ENCODE peak calls at places on chromosome 7, in eight cellular contexts. Y is IMR-90, J is neural progenitor cell, V is foreskin fibroblast, Q is HL-60, U is stomach, E is thyroid gland, T is brain microvascular endothelial cell. G is an unnamed sample.

GRCh38 chr7:36280840-36281812 is 108.5 kb upstream of the ANLN start:
- DNase-seq in E (no peak), Q (peak), Y (peak), U (peak), J (peak), V (peak), T (peak), G (no peak)

GRCh38 chr7:17369686-17370426 is 71.4 kb downstream of the AHR start:
- DNase-seq in U (no peak), E (no peak), T (peak), Y (peak), Q (peak), V (peak), J (no peak), G (no peak)

GRCh38 chr7:149872419-149873073 is 1.2 kb upstream of the ATP6V0E2 start:
- DNase-seq in U (peak), V (peak), Y (peak), Q (peak), T (peak), J (peak), E (peak), G (no peak)

GRCh38 chr7:22932896-22933295 is 81.0 kb downstream of the HYCC1 start:
- DNase-seq in V (no peak), T (no peak), J (no peak), E (no peak), U (no peak), Q (no peak), Y (no peak), G (no peak)

GRCh38 chr7:105876964-105877601 is 684 bp upstream of the ATXN7L1 start:
- DNase-seq in E (peak), V (peak), U (peak), T (peak), J (peak), Y (peak), Q (no peak), G (no peak)

GRCh38 chr7:72435366-72435765 is 23.2 kb upstream of the CALN1 start:
- DNase-seq in U (no peak), E (no peak), T (no peak), Q (no peak), V (no peak), J (no peak), Y (no peak), G (no peak)

GRCh38 chr7:108585843-108586242 is 16.2 kb downstream of the DNAJB9 start:
- DNase-seq in V (no peak), Q (no peak), U (no peak), Y (no peak), E (no peak), T (no peak), J (no peak), G (no peak)

GRCh38 chr7:137086896-137087295 is 218.4 kb downstream of the CHRM2 start:
- DNase-seq in T (no peak), Q (no peak), V (no peak), U (no peak), J (no peak), Y (no peak), E (no peak), G (no peak)

DNA sequence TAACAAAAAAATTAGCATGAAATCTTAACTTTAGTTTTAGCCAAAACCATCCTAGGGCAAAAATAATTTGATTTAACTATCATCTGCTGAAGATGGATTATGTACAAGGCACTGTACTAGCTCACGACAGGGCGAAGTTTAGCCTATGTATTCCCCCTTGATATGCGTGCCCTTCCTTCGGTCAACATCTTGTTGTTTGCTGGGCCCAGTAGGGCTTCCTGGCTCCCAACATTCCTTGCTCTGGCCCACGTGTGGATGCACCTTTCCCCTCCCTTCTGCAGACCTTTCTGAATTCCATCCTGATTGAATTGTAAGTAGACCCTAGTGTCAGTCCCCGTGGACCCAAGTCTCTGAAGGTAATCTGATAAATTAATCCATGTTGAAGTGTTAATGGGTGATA is 212.0 kb downstream of the RELN start:
- DNase-seq in Y (no peak), T (no peak), Q (no peak), E (no peak), V (no peak), U (no peak), J (no peak), G (no peak)
- TF ChIP-seq CTCF in Y (no peak), T (no peak), Q (no peak), E (no peak), V (no peak), U (no peak), J (no peak), G (no peak)

DNA sequence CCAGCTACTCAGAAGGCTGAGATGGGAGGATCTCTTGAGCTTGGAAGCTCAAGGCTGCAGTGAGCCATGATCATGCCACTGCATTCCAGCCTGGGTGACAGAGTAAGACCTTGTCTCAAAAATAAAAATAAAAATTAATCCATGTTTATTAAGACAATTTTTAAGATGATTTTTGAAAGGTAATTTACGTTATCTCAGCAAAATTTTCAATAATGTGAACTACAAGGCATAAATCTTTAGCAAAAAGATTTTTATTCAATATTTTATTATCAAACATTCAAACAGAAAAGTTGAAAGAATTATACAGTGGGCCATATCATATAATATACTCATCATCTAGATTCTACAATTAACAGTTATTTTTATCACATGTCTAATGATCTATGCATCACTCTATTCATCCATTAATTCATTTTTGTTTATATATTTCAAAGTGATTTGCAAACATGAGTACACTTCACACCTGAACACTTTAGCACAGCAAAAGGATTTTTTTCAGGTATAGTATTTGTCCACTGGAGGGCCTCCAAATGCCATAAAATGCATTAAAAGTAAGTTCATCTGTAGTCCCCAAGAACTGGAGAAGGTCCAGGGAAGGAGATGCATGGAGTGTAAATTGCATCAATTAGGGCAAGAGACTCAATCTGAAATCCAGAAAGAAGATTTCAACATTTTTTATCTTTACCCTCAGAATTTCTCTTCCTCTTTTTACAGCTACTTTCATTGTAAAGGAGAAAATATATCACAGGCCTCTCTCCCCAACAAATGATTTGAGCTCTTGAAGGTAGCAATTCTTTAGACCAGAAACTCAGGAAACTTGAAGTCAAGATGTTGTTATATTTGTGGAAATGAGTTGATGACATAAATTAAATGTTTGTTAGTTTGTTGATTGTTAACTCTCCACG is 38.6 kb upstream of the RSBN1L start:
- DNase-seq in E (no peak), U (no peak), Q (peak), J (peak), T (no peak), V (peak), Y (peak), G (no peak)
- TF ChIP-seq CTCF in E (no peak), U (no peak), Q (no peak), J (peak), T (peak), V (peak), Y (peak), G (no peak)

GRCh38 chr7:117896339-117896738 is 23.1 kb upstream of the CTTNBP2 start:
- DNase-seq in Y (no peak), T (no peak), J (no peak), E (no peak), V (no peak), Q (no peak), U (no peak), G (no peak)
- TF ChIP-seq CTCF in Y (no peak), T (no peak), J (no peak), E (no peak), V (no peak), Q (no peak), U (no peak), G (no peak)

GRCh38 chr7:47744883-47745282 is 163.0 kb upstream of the TNS3 start:
- DNase-seq in J (no peak), U (no peak), T (no peak), E (no peak), Q (no peak), Y (no peak), V (no peak), G (no peak)
- TF ChIP-seq CTCF in J (no peak), U (no peak), T (no peak), E (no peak), Q (no peak), Y (no peak), V (no peak), G (no peak)

GRCh38 chr7:135232087-135232486 is 1.6 kb upstream of the STRA8 start:
- DNase-seq in U (no peak), E (no peak), Y (no peak), J (no peak), Q (no peak), V (no peak), T (no peak), G (no peak)

GRCh38 chr7:135233570-135233969 is at the start of gene STRA8:
- DNase-seq in J (no peak), Y (no peak), V (no peak), Q (no peak), U (no peak), E (no peak), T (no peak), G (no peak)

GRCh38 chr7:135231686-135232085 is 2.0 kb upstream of the STRA8 start:
- DNase-seq in U (no peak), V (no peak), T (no peak), Y (no peak), Q (no peak), E (no peak), J (no peak), G (no peak)

GRCh38 chr7:135234727-135235126 is 1.1 kb downstream of the STRA8 start:
- DNase-seq in U (no peak), Q (no peak), T (no peak), V (no peak), J (no peak), Y (no peak), E (no peak), G (no peak)

GRCh38 chr7:135232720-135233119 is 918 bp upstream of the STRA8 start:
- DNase-seq in Q (no peak), J (peak), Y (no peak), E (no peak), T (no peak), U (no peak), V (no peak), G (no peak)
- TF ChIP-seq CTCF in Q (no peak), J (peak), Y (no peak), E (no peak), T (peak), U (no peak), V (peak), G (no peak)

DNA sequence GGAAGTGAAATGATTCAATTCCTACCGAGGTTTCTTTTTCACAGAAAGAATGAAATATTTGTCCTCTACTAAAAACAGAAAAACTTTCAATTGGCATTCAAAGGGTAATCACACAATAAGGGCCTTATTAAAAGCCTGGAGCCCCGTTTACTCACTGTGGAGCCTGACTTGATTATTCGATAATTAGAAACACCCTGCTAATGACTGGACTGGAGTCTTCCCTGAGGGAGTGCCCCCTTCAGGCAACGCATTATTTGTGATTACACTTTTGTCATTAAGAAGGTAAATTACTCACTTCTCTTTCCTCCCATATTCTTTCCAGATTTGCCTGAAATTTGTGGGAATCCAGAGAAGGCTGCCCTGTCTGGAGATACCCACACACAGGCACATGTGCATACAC is 444.2 kb upstream of the NPVF start:
- DNase-seq in U (no peak), E (no peak), J (no peak), Q (no peak), Y (no peak), T (no peak), V (no peak), G (no peak)
- TF ChIP-seq CTCF in U (no peak), E (no peak), J (peak), Q (no peak), Y (no peak), T (no peak), V (no peak), G (no peak)

GRCh38 chr7:8282162-8282561 is 20.2 kb upstream of the ICA1 start:
- DNase-seq in E (no peak), Y (no peak), J (no peak), V (no peak), Q (no peak), T (no peak), U (no peak), G (no peak)
- TF ChIP-seq CTCF in E (no peak), Y (no peak), J (no peak), V (no peak), Q (no peak), T (no peak), U (no peak), G (no peak)